ENCODE peak calls at places on chromosomes 1 and 21, in seven cellular contexts. One of them, this sample, is unnamed.

GRCh38 chr1:240254778-240255291 is 163.2 kb downstream of the FMN2 start:
- DNase-seq in SK-N-SH: no peak
- DNase-seq in heart left ventricle: peak
- DNase-seq in AG04450: no peak
- DNase-seq in HL-60: no peak
- DNase-seq in uterus: no peak
- DNase-seq in choroid plexus epithelial cell: no peak
- DNase-seq in this sample: no peak

GRCh38 chr1:197868751-197869501 is 33.5 kb upstream of the C1orf53 start:
- DNase-seq in AG04450: peak
- DNase-seq in choroid plexus epithelial cell: peak
- DNase-seq in SK-N-SH: peak
- DNase-seq in heart left ventricle: no peak
- DNase-seq in HL-60: peak
- DNase-seq in uterus: no peak
- DNase-seq in this sample: peak

GRCh38 chr1:209072481-209072880 is 511.0 kb upstream of the CAMK1G start:
- DNase-seq in choroid plexus epithelial cell: no peak
- DNase-seq in SK-N-SH: no peak
- DNase-seq in HL-60: no peak
- DNase-seq in heart left ventricle: no peak
- DNase-seq in AG04450: no peak
- DNase-seq in uterus: no peak
- DNase-seq in this sample: peak

GRCh38 chr1:53541761-53542550 is 82.8 kb downstream of the DMRTB1 start:
- DNase-seq in SK-N-SH: no peak
- DNase-seq in heart left ventricle: peak
- DNase-seq in AG04450: peak
- DNase-seq in HL-60: no peak
- DNase-seq in uterus: peak
- DNase-seq in choroid plexus epithelial cell: peak
- DNase-seq in this sample: peak

GRCh38 chr1:69947837-69948236 is 257.5 kb downstream of the LRRC40 start:
- DNase-seq in choroid plexus epithelial cell: peak
- DNase-seq in HL-60: no peak
- DNase-seq in AG04450: no peak
- DNase-seq in uterus: no peak
- DNase-seq in SK-N-SH: no peak
- DNase-seq in heart left ventricle: no peak
- DNase-seq in this sample: no peak

GRCh38 chr21:31117046-31117916 is 79.0 kb upstream of the KRTAP19-8 start:
- DNase-seq in heart left ventricle: no peak
- DNase-seq in AG04450: peak
- DNase-seq in HL-60: no peak
- DNase-seq in choroid plexus epithelial cell: peak
- DNase-seq in uterus: no peak
- DNase-seq in SK-N-SH: no peak
- DNase-seq in this sample: peak

GRCh38 chr21:26136686-26137085 is 33.9 kb downstream of the APP start:
- DNase-seq in uterus: no peak
- DNase-seq in AG04450: no peak
- DNase-seq in HL-60: peak
- DNase-seq in choroid plexus epithelial cell: no peak
- DNase-seq in heart left ventricle: no peak
- DNase-seq in SK-N-SH: no peak
- DNase-seq in this sample: no peak

GRCh38 chr1:69139007-69139406 is 428.7 kb upstream of the LRRC7 start:
- DNase-seq in choroid plexus epithelial cell: no peak
- DNase-seq in uterus: no peak
- DNase-seq in heart left ventricle: no peak
- DNase-seq in SK-N-SH: no peak
- DNase-seq in HL-60: no peak
- DNase-seq in AG04450: no peak
- DNase-seq in this sample: no peak

GRCh38 chr1:214551436-214552173 is at the start of gene PTPN14:
- DNase-seq in AG04450: peak
- DNase-seq in HL-60: peak
- DNase-seq in choroid plexus epithelial cell: peak
- DNase-seq in SK-N-SH: peak
- DNase-seq in heart left ventricle: peak
- DNase-seq in uterus: peak
- DNase-seq in this sample: peak

GRCh38 chr1:2598329-2598931 is 11.9 kb downstream of the PRXL2B start:
- DNase-seq in AG04450: no peak
- DNase-seq in SK-N-SH: no peak
- DNase-seq in uterus: no peak
- DNase-seq in choroid plexus epithelial cell: no peak
- DNase-seq in heart left ventricle: no peak
- DNase-seq in HL-60: no peak
- DNase-seq in this sample: no peak

GRCh38 chr1:159940006-159940620 is 5.3 kb downstream of the IGSF9 start:
- DNase-seq in SK-N-SH: no peak
- DNase-seq in AG04450: no peak
- DNase-seq in HL-60: no peak
- DNase-seq in heart left ventricle: no peak
- DNase-seq in uterus: no peak
- DNase-seq in choroid plexus epithelial cell: no peak
- DNase-seq in this sample: no peak

GRCh38 chr21:33022828-33023573 is 2.7 kb upstream of the OLIG2 start:
- DNase-seq in choroid plexus epithelial cell: no peak
- DNase-seq in AG04450: no peak
- DNase-seq in uterus: no peak
- DNase-seq in HL-60: no peak
- DNase-seq in heart left ventricle: no peak
- DNase-seq in SK-N-SH: peak
- DNase-seq in this sample: no peak

GRCh38 chr1:144551107-144551542 is 41.6 kb upstream of the PPIAL4F start:
- DNase-seq in choroid plexus epithelial cell: no peak
- DNase-seq in heart left ventricle: no peak
- DNase-seq in AG04450: no peak
- DNase-seq in HL-60: no peak
- DNase-seq in uterus: no peak
- DNase-seq in SK-N-SH: no peak
- DNase-seq in this sample: no peak

GRCh38 chr1:226884116-226884515 is 13.7 kb downstream of the PSEN2 start:
- DNase-seq in heart left ventricle: no peak
- DNase-seq in SK-N-SH: no peak
- DNase-seq in HL-60: no peak
- DNase-seq in choroid plexus epithelial cell: no peak
- DNase-seq in uterus: no peak
- DNase-seq in AG04450: no peak
- DNase-seq in this sample: no peak

GRCh38 chr1:117481410-117481809 is 114.2 kb downstream of the MAN1A2 start:
- DNase-seq in choroid plexus epithelial cell: no peak
- DNase-seq in HL-60: no peak
- DNase-seq in SK-N-SH: no peak
- DNase-seq in AG04450: no peak
- DNase-seq in heart left ventricle: no peak
- DNase-seq in uterus: no peak
- DNase-seq in this sample: no peak

GRCh38 chr1:53349968-53350852 is 22.3 kb upstream of the LRP8 start:
- DNase-seq in choroid plexus epithelial cell: no peak
- DNase-seq in AG04450: no peak
- DNase-seq in heart left ventricle: no peak
- DNase-seq in SK-N-SH: no peak
- DNase-seq in HL-60: no peak
- DNase-seq in uterus: no peak
- DNase-seq in this sample: no peak

GRCh38 chr1:30271401-30272287 is 451.7 kb downstream of the MATN1 start:
- DNase-seq in HL-60: no peak
- DNase-seq in AG04450: no peak
- DNase-seq in heart left ventricle: no peak
- DNase-seq in SK-N-SH: no peak
- DNase-seq in uterus: no peak
- DNase-seq in choroid plexus epithelial cell: no peak
- DNase-seq in this sample: no peak

GRCh38 chr1:53625766-53626520 is 113.0 kb downstream of the GLIS1 start:
- DNase-seq in AG04450: no peak
- DNase-seq in SK-N-SH: no peak
- DNase-seq in heart left ventricle: no peak
- DNase-seq in uterus: no peak
- DNase-seq in HL-60: no peak
- DNase-seq in choroid plexus epithelial cell: no peak
- DNase-seq in this sample: no peak

GRCh38 chr1:213122514-213122929 is 71.5 kb downstream of the RPS6KC1 start:
- DNase-seq in HL-60: no peak
- DNase-seq in heart left ventricle: no peak
- DNase-seq in AG04450: peak
- DNase-seq in uterus: no peak
- DNase-seq in choroid plexus epithelial cell: peak
- DNase-seq in SK-N-SH: peak
- DNase-seq in this sample: peak

GRCh38 chr1:213104604-213105003 is 53.6 kb downstream of the RPS6KC1 start:
- DNase-seq in uterus: no peak
- DNase-seq in SK-N-SH: no peak
- DNase-seq in choroid plexus epithelial cell: no peak
- DNase-seq in HL-60: no peak
- DNase-seq in AG04450: no peak
- DNase-seq in heart left ventricle: no peak
- DNase-seq in this sample: no peak

GRCh38 chr1:5746611-5747427 is 245.4 kb downstream of the NPHP4 start:
- DNase-seq in HL-60: no peak
- DNase-seq in heart left ventricle: peak
- DNase-seq in uterus: no peak
- DNase-seq in AG04450: no peak
- DNase-seq in SK-N-SH: no peak
- DNase-seq in choroid plexus epithelial cell: no peak
- DNase-seq in this sample: no peak

GRCh38 chr1:156927215-156928042 is 7.0 kb downstream of the LRRC71 start:
- DNase-seq in AG04450: peak
- DNase-seq in uterus: peak
- DNase-seq in SK-N-SH: peak
- DNase-seq in HL-60: peak
- DNase-seq in heart left ventricle: peak
- DNase-seq in choroid plexus epithelial cell: peak
- DNase-seq in this sample: peak

GRCh38 chr21:17051054-17051453 is 461.8 kb upstream of the CXADR start:
- DNase-seq in choroid plexus epithelial cell: no peak
- DNase-seq in HL-60: no peak
- DNase-seq in uterus: no peak
- DNase-seq in SK-N-SH: peak
- DNase-seq in heart left ventricle: no peak
- DNase-seq in AG04450: no peak
- DNase-seq in this sample: no peak

GRCh38 chr1:110171134-110171733 is 20.9 kb downstream of the SLC6A17 start:
- DNase-seq in AG04450: no peak
- DNase-seq in choroid plexus epithelial cell: no peak
- DNase-seq in uterus: no peak
- DNase-seq in HL-60: no peak
- DNase-seq in SK-N-SH: peak
- DNase-seq in heart left ventricle: no peak
- DNase-seq in this sample: no peak

GRCh38 chr1:46406881-46407608 is 12.9 kb downstream of the FAAH start:
- DNase-seq in SK-N-SH: peak
- DNase-seq in uterus: no peak
- DNase-seq in heart left ventricle: no peak
- DNase-seq in AG04450: no peak
- DNase-seq in choroid plexus epithelial cell: peak
- DNase-seq in HL-60: no peak
- DNase-seq in this sample: no peak
- TF ChIP-seq CTCF in SK-N-SH: no peak
- TF ChIP-seq CTCF in uterus: no peak
- TF ChIP-seq CTCF in heart left ventricle: no peak
- TF ChIP-seq CTCF in AG04450: no peak
- TF ChIP-seq CTCF in choroid plexus epithelial cell: no peak
- TF ChIP-seq CTCF in HL-60: no peak
- TF ChIP-seq CTCF in this sample: no peak

DNA sequence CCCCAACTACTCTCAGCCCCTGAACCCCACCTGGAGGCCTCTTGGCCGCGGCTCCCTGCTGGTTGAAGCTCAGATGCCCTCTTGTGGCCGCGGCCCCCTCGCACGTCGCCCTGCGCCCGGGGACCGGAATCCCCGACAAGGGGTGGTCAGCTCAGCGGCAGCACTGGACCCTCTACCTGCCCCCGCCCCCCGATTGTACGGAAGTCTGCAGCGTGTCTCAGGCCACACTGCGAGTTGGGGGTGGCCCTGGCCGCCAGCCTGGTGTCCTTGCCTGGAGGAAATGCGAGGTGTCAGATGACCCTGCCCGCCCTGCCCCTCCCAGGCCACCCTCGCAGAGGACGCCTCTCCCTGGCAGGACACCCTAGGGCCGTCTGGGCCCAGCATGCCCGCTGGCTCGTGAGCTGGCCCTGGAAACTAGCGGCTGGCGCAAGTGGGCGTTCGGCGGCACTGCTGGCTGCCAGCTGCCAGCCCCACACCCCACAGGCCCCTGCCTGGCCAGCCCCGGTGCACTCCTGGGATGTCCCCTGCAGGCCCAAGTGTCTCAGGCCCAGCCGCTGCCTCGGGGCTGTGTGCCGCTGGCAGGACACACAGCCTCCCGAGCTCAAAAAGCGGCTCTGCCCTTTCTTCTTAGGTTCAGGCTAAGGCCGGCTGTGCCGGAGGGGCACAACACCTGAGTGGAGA is 60.8 kb downstream of the EDN2 start:
- DNase-seq in uterus: no peak
- DNase-seq in heart left ventricle: peak
- DNase-seq in SK-N-SH: peak
- DNase-seq in choroid plexus epithelial cell: no peak
- DNase-seq in AG04450: no peak
- DNase-seq in HL-60: no peak
- DNase-seq in this sample: no peak
- H3K4me3 ChIP-seq in uterus: no peak
- H3K4me3 ChIP-seq in heart left ventricle: peak
- H3K4me3 ChIP-seq in SK-N-SH: no peak
- H3K4me3 ChIP-seq in choroid plexus epithelial cell: no peak
- H3K4me3 ChIP-seq in AG04450: no peak
- H3K4me3 ChIP-seq in HL-60: no peak
- H3K4me3 ChIP-seq in this sample: no peak

DNA sequence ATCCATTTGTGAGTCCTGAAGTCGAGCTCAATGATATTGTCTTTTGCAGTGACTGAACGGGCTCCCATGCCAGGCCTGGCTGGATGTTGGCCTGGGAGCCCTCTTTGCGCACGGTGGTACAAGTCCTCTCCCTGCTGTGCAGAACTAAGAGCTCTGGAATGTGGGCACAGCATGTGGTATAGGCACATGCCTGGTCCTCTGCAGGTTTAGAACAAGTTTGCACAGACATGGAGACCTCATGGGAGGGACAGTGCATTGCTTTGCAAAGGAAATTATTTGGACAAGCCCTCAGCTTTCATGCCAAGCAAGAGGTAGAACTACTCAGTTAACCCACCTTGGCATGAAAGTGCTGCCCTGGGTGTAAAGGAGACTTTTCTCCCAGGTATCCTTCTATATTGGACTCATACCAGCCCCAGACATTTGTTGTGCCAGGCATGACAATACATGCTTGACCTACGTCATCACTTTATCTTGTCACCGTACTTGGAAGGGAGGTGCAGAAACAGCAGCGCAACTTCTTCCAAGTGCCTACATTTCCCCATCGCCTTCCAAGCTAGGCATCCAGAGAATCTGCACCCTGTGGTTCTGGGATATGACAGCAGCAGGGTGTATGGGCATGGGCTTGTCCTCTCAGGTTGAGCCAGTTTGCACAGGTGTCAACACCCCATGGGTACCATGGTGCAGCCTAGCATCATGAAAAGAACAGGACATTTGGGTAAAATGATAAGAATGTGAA is 37.6 kb upstream of the MRPS6 start:
- DNase-seq in choroid plexus epithelial cell: peak
- DNase-seq in SK-N-SH: no peak
- DNase-seq in heart left ventricle: no peak
- DNase-seq in uterus: no peak
- DNase-seq in AG04450: no peak
- DNase-seq in HL-60: no peak
- DNase-seq in this sample: no peak
- TF ChIP-seq CTCF in choroid plexus epithelial cell: no peak
- TF ChIP-seq CTCF in SK-N-SH: no peak
- TF ChIP-seq CTCF in heart left ventricle: no peak
- TF ChIP-seq CTCF in uterus: no peak
- TF ChIP-seq CTCF in AG04450: no peak
- TF ChIP-seq CTCF in HL-60: no peak
- TF ChIP-seq CTCF in this sample: no peak

GRCh38 chr1:40652979-40653378 is 12.5 kb downstream of the RIMS3 start:
- DNase-seq in AG04450: no peak
- DNase-seq in heart left ventricle: no peak
- DNase-seq in uterus: no peak
- DNase-seq in choroid plexus epithelial cell: no peak
- DNase-seq in HL-60: no peak
- DNase-seq in SK-N-SH: no peak
- DNase-seq in this sample: no peak
- H3K4me3 ChIP-seq in AG04450: no peak
- H3K4me3 ChIP-seq in heart left ventricle: no peak
- H3K4me3 ChIP-seq in uterus: no peak
- H3K4me3 ChIP-seq in choroid plexus epithelial cell: no peak
- H3K4me3 ChIP-seq in HL-60: no peak
- H3K4me3 ChIP-seq in SK-N-SH: no peak
- H3K4me3 ChIP-seq in this sample: no peak

This sample was measured in astrocyte of the cerebellum.